ENCODE peak calls at places on chromosomes 6 and 20, in six cellular contexts. Z is astrocyte, P is IMR-90, S is lower lobe of right lung, H is ovary, D is pancreas. B is an unnamed sample.

GRCh38 chr6:138052783-138053182 is 54.4 kb downstream of the PERP start:
- DNase-seq in H (no peak), D (no peak), Z (no peak), P (no peak), S (no peak), B (no peak)

GRCh38 chr20:22836877-22837276 is 198.2 kb upstream of the SSTR4 start:
- DNase-seq in H (no peak), D (no peak), Z (no peak), S (no peak), P (no peak), B (no peak)

GRCh38 chr20:33995053-33995816 is 1.5 kb downstream of the RALY start:
- DNase-seq in P (no peak), S (no peak), H (peak; percentile 13), D (no peak), Z (no peak), B (no peak)

GRCh38 chr6:2863901-2864300 is 22.2 kb upstream of the SERPINB1 start:
- DNase-seq in P (no peak), S (no peak), H (no peak), D (no peak), Z (no peak), B (no peak)

GRCh38 chr20:16821211-16822089 is 73.3 kb downstream of the OTOR start:
- DNase-seq in H (no peak), D (no peak), S (peak; percentile 49), P (peak; percentile 29), Z (peak; percentile 6), B (no peak)

GRCh38 chr20:36344517-36345132 is 38.5 kb downstream of the DLGAP4 start:
- DNase-seq in P (peak; percentile 42), H (peak; percentile 34), Z (peak; percentile 25), S (no peak), D (peak; percentile 41), B (peak; percentile 47)

GRCh38 chr6:155276638-155277037 is 12.8 kb downstream of the CLDN20 start:
- DNase-seq in Z (no peak), P (no peak), D (no peak), S (no peak), H (no peak), B (no peak)

GRCh38 chr6:41156771-41157170 is 2.6 kb upstream of the TREML1 start:
- DNase-seq in Z (no peak), P (no peak), D (no peak), H (no peak), S (no peak), B (no peak)

GRCh38 chr20:41342474-41343464 is 2.1 kb downstream of the LPIN3 start:
- DNase-seq in Z (no peak), H (no peak), P (no peak), D (no peak), S (no peak), B (peak; percentile 17)

GRCh38 chr6:13725570-13725969 is 13.9 kb upstream of the RANBP9 start:
- DNase-seq in D (no peak), H (no peak), P (peak; percentile 12), S (no peak), Z (peak; percentile 53), B (no peak)

GRCh38 chr20:17856024-17856564 is 112.5 kb downstream of the SNX5 start:
- DNase-seq in Z (no peak), S (no peak), D (peak; percentile 57), H (peak; percentile 85), P (peak; percentile 28), B (peak; percentile 85)

GRCh38 chr20:24840121-24840713 is 108.9 kb upstream of the CST7 start:
- DNase-seq in Z (no peak), S (no peak), D (no peak), H (no peak), P (no peak), B (no peak)

GRCh38 chr20:23151008-23151703 is 65.0 kb upstream of the CD93 start:
- DNase-seq in Z (no peak), P (no peak), D (no peak), H (no peak), S (no peak), B (no peak)

GRCh38 chr6:31737315-31738047 is 1.2 kb upstream of the CLIC1 start:
- DNase-seq in Z (no peak), S (no peak), D (no peak), P (no peak), H (no peak), B (no peak)

GRCh38 chr6:48111143-48111506 is at the start of gene PTCHD4:
- DNase-seq in P (peak; percentile 48), D (no peak), S (peak; percentile 44), Z (peak; percentile 84), H (no peak), B (no peak)

GRCh38 chr6:75065524-75065923 is 140.3 kb downstream of the COL12A1 start:
- DNase-seq in D (no peak), H (no peak), Z (peak; percentile 44), P (peak; percentile 25), S (no peak), B (no peak)

GRCh38 chr6:16639689-16640480 is 121.4 kb downstream of the ATXN1 start:
- DNase-seq in S (no peak), Z (peak; percentile 88), H (no peak), D (no peak), P (peak; percentile 89), B (no peak)

GRCh38 chr6:31114970-31115849 is 610 bp downstream of the PSORS1C1 start:
- DNase-seq in Z (peak; percentile 36), P (peak; percentile 42), H (no peak), D (no peak), S (no peak), B (no peak)

GRCh38 chr20:25071722-25072121 is 10.2 kb downstream of the VSX1 start:
- DNase-seq in D (no peak), Z (no peak), S (no peak), P (no peak), H (no peak), B (no peak)

GRCh38 chr6:5175635-5176034 is 85.1 kb downstream of the LYRM4 start:
- DNase-seq in Z (no peak), P (no peak), S (no peak), D (no peak), H (no peak), B (no peak)

GRCh38 chr6:116100419-116101297 is at the start of gene NT5DC1:
- DNase-seq in Z (peak; percentile 62), P (peak; percentile 67), S (peak; percentile 90), D (peak; percentile 85), H (peak; percentile 78), B (peak; percentile 94)

GRCh38 chr6:159982726-159983506 is 14.0 kb downstream of the IGF2R start:
- DNase-seq in D (no peak), S (no peak), Z (no peak), H (no peak), P (peak; percentile 33), B (no peak)

GRCh38 chr6:149317656-149318571 is at the start of gene TAB2:
- DNase-seq in S (peak; percentile 66), Z (no peak), D (peak; percentile 50), P (no peak), H (peak; percentile 68), B (peak; percentile 60)

GRCh38 chr6:27617046-27617687 is 144.3 kb upstream of the ZNF184 start:
- DNase-seq in Z (peak; percentile 17), H (no peak), P (no peak), D (no peak), S (no peak), B (no peak)

GRCh38 chr6:20572940-20573339 is 38.7 kb downstream of the CDKAL1 start:
- DNase-seq in P (peak; percentile 63), Z (peak; percentile 36), H (no peak), S (no peak), D (no peak), B (no peak)

GRCh38 chr6:31922942-31923341 is 4.6 kb upstream of the C2 start:
- DNase-seq in S (no peak), D (no peak), P (no peak), H (no peak), Z (no peak), B (no peak)

GRCh38 chr6:36109092-36109491 is 21.2 kb upstream of the MAPK13 start:
- DNase-seq in P (no peak), D (no peak), Z (no peak), S (no peak), H (no peak), B (no peak)

GRCh38 chr6:41937881-41938574 is 3.6 kb downstream of the CCND3 start:
- DNase-seq in Z (no peak), D (no peak), H (peak; percentile 19), S (no peak), P (no peak), B (no peak)

GRCh38 chr6:30399390-30400058 is 54.6 kb downstream of the RPP21 start:
- DNase-seq in Z (peak; percentile 2), S (no peak), P (peak; percentile 25), D (no peak), H (no peak), B (no peak)

GRCh38 chr20:59671661-59672471 is 67.5 kb downstream of the PHACTR3 start:
- DNase-seq in H (no peak), Z (no peak), D (no peak), S (no peak), P (no peak), B (no peak)
- H3K9me3 ChIP-seq in H (no peaks in the 10 kb centered on the region), Z (peaks cover 4% of the 10 kb centered on the region), D (no peaks in the 10 kb centered on the region), S (no peaks in the 10 kb centered on the region), P (peaks cover 48% of the 10 kb centered on the region), B (no peaks in the 10 kb centered on the region)

GRCh38 chr20:50692553-50692933 is 1.2 kb upstream of the RIPOR3 start:
- DNase-seq in D (no peak), P (no peak), S (no peak), H (no peak), Z (no peak), B (no peak)
- H3K4me3 ChIP-seq in D (no peak overlapping the region), P (no peak overlapping the region), S (no peak overlapping the region), H (no peak overlapping the region), Z (no peak overlapping the region), B (no peak overlapping the region)

DNA sequence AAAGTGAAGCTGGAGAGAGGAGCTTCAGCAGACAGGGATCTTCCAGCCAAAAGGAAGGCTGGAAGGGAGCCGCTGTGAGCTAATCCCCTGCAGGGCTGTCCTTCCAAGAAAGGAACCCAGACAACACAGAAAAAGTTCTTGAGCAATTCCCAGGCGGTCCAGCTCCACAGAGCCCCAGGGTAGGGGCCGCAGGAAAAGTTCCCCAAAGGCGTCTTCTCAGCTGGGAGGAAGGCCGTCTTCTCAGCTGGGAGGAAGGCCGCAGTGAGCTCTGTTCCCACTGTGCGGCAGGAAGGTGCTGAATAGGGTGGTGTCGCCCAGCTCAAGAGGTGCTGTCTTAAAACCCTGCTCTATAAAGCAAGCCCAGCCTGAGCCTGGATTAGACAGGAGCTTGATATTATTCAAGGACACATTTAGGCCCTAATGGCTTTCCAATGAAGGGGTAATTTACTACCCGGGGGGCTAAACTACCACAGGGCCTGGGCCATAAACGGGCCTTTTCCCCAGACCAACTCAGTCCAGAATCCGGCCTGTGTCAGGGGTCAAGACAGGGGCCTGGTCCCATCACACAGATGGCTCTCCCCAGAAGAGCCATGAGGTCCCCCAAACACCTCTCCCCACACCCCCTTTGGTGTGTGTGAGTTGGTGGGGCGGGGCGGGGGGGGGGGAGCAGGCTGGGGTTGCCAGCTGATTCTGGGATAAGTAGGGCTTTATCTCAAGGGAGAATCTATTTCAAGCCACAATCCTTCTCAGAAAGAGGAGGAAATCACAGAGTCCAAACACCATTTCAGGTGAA is 103.6 kb downstream of the NOL4L start:
- DNase-seq in D (peak; percentile 22), P (no peak), H (no peak), Z (no peak), S (no peak), B (peak; percentile 60)
- H3K9me3 ChIP-seq in D (no peaks in the 10 kb centered on the region), P (no peaks in the 10 kb centered on the region), H (no peaks in the 10 kb centered on the region), Z (no peaks in the 10 kb centered on the region), S (no peaks in the 10 kb centered on the region), B (no peaks in the 10 kb centered on the region)

DNA sequence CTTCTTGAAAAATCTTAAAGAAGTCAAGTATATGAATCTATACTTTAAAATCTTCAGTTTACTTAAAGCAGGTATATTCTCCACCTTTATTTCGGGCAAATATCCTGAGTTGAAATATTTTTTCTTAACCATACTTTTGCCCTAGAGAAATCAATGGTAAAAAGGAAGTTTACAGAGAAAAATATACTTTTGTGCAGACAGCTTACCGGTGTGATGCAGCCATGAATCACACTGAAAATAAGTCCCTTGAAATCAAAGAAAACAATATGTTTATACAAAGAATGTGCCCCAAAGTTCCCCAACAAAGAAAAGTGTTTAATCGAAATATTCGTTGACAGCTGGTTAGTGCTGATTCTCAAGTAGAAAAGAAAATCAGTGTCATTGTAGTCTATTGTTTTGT is 73.4 kb downstream of the BTBD9 start:
- DNase-seq in D (no peak), Z (no peak), S (no peak), H (no peak), P (no peak), B (no peak)
- H3K4me3 ChIP-seq in D (no peak overlapping the region), Z (no peak overlapping the region), S (no peak overlapping the region), H (no peak overlapping the region), P (no peak overlapping the region), B (no peak overlapping the region)